ENCODE peak calls at places on chromosomes 4 and X, in eight cellular contexts. V, A, R, S, Z, H, X and E are unnamed samples.
A peak's percentile ranks its signal among the peaks of the same experiment; 100 is the strongest.

GRCh38 chr4:24991015-24991414 is 39.7 kb downstream of the LGI2 start:
- DNase-seq in V (no peak), A (no peak), R (peak; percentile 86), S (peak; percentile 92), Z (peak; percentile 16), H (no peak), X (no peak), E (peak; percentile 55)

GRCh38 chr4:10733016-10733415 is 48.4 kb upstream of the CLNK start:
- DNase-seq in V (no peak), A (no peak), R (no peak), S (no peak), Z (no peak), H (no peak), X (no peak), E (no peak)

GRCh38 chr4:15506464-15506863 is 36.8 kb downstream of the CC2D2A start:
- DNase-seq in V (no peak), A (no peak), R (peak; percentile 33), S (peak; percentile 86), Z (no peak), H (no peak), X (no peak), E (peak; percentile 55)

GRCh38 chr4:156628858-156629257 is 342.7 kb downstream of the PDGFC start:
- DNase-seq in V (no peak), A (no peak), R (no peak), S (no peak), Z (no peak), H (no peak), X (no peak), E (no peak)

GRCh38 chr4:7189475-7190277 is 2.7 kb upstream of the SORCS2 start:
- DNase-seq in V (no peak), A (no peak), R (no peak), S (no peak), Z (peak; percentile 59), H (no peak), X (peak; percentile 22), E (no peak)

GRCh38 chr4:143585548-143585947 is 72.0 kb downstream of the SMARCA5 start:
- DNase-seq in V (no peak), A (no peak), R (no peak), S (no peak), Z (no peak), H (no peak), X (no peak), E (no peak)

GRCh38 chr4:126440297-126440696 is 1125.5 kb downstream of the FAT4 start:
- DNase-seq in V (no peak), A (no peak), R (no peak), S (no peak), Z (no peak), H (no peak), X (peak; percentile 70), E (no peak)

GRCh38 chr4:119130365-119131065 is 5.1 kb upstream of the MYOZ2 start:
- DNase-seq in V (no peak), A (no peak), R (peak; percentile 83), S (no peak), Z (no peak), H (no peak), X (no peak), E (peak; percentile 57)

GRCh38 chr4:85495621-85496020 is 20.7 kb downstream of the ARHGAP24 start:
- DNase-seq in V (no peak), A (no peak), R (no peak), S (no peak), Z (no peak), H (no peak), X (no peak), E (no peak)

GRCh38 chr4:141352775-141353544 is 132.3 kb downstream of the ZNF330 start:
- DNase-seq in V (no peak), A (no peak), R (peak; percentile 89), S (peak; percentile 91), Z (peak; percentile 22), H (no peak), X (peak; percentile 30), E (peak; percentile 55)

GRCh38 chr4:126679303-126679702 is 953.5 kb upstream of the INTU start:
- DNase-seq in V (no peak), A (no peak), R (no peak), S (no peak), Z (no peak), H (no peak), X (no peak), E (no peak)

GRCh38 chrX:118978451-118978850 is 4.0 kb downstream of the LONRF3 start:
- DNase-seq in V (no peak), A (no peak), R (no peak), S (no peak), Z (peak; percentile 6), H (no peak), X (no peak), E (no peak)

GRCh38 chr4:106238819-106239420 is 77.1 kb downstream of the TBCK start:
- DNase-seq in V (no peak), A (no peak), R (peak; percentile 56), S (peak; percentile 13), Z (peak; percentile 45), H (no peak), X (peak; percentile 47), E (peak; percentile 7)

GRCh38 chr4:100340534-100341364 is 150.5 kb upstream of the DDIT4L start:
- DNase-seq in V (no peak), A (no peak), R (peak; percentile 31), S (peak; percentile 56), Z (no peak), H (no peak), X (no peak), E (peak; percentile 33)

GRCh38 chrX:3811331-3812311 is 98.2 kb upstream of the PRKX start:
- DNase-seq in V (peak; percentile 43), A (peak; percentile 31), R (peak; percentile 65), S (peak; percentile 39), Z (no peak), H (peak; percentile 63), X (peak; percentile 34), E (no peak)

GRCh38 chr4:182429896-182430295 is 186.7 kb downstream of the TENM3 start:
- DNase-seq in V (no peak), A (no peak), R (no peak), S (no peak), Z (no peak), H (no peak), X (no peak), E (no peak)

GRCh38 chr4:147160908-147161513 is 215.3 kb upstream of the TTC29 start:
- DNase-seq in V (peak; percentile 44), A (no peak), R (peak; percentile 80), S (peak; percentile 54), Z (peak; percentile 58), H (peak; percentile 3), X (peak; percentile 73), E (peak; percentile 14)

GRCh38 chr4:15995826-15996225 is 32.9 kb upstream of the FGFBP2 start:
- DNase-seq in V (no peak), A (no peak), R (no peak), S (no peak), Z (no peak), H (no peak), X (no peak), E (no peak)

GRCh38 chrX:23394421-23394820 is 59.8 kb downstream of the PTCHD1 start:
- DNase-seq in V (no peak), A (peak; percentile 53), R (peak; percentile 3), S (peak; percentile 17), Z (peak; percentile 43), H (no peak), X (no peak), E (no peak)

GRCh38 chrX:154490021-154490413 is 412 bp downstream of the SLC10A3 start:
- DNase-seq in V (peak; percentile 74), A (no peak), R (peak; percentile 56), S (peak; percentile 49), Z (peak; percentile 38), H (no peak), X (no peak), E (no peak)

GRCh38 chrX:108945883-108946523 is 209.6 kb upstream of the IRS4 start:
- DNase-seq in V (no peak), A (no peak), R (no peak), S (no peak), Z (peak; percentile 20), H (no peak), X (no peak), E (no peak)

GRCh38 chrX:125205084-125205917 is 114.4 kb upstream of the TEX13C start:
- DNase-seq in V (no peak), A (peak; percentile 37), R (no peak), S (peak; percentile 6), Z (peak; percentile 66), H (no peak), X (peak; percentile 78), E (no peak)
- TF ChIP-seq CTCF in V (no peak), A (no peak), R (no peak), S (no peak), Z (peak; percentile 55), H (no peak), X (peak; percentile 41), E (peak; percentile 17)

GRCh38 chr4:40621229-40621591 is 8.5 kb downstream of the RBM47 start:
- DNase-seq in V (no peak), A (no peak), R (no peak), S (no peak), Z (no peak), H (no peak), X (no peak), E (no peak)
- H3K4me3 ChIP-seq in V (no peak overlapping the region), A (no peak overlapping the region), R (no peak overlapping the region), S (no peak overlapping the region), Z (no peak overlapping the region), H (no peak overlapping the region), X (no peak overlapping the region), E (no peak overlapping the region)

GRCh38 chrX:134761788-134762187 is 103.5 kb upstream of the PLAC1 start:
- DNase-seq in V (no peak), A (no peak), R (no peak), S (no peak), Z (peak; percentile 56), H (no peak), X (no peak), E (no peak)
- TF ChIP-seq CTCF in V (no peak), A (no peak), R (peak; percentile 35), S (peak; percentile 42), Z (peak; percentile 74), H (peak; percentile 45), X (peak; percentile 50), E (peak; percentile 66)

GRCh38 chr4:148204171-148204570 is 238.0 kb downstream of the NR3C2 start:
- DNase-seq in V (no peak), A (no peak), R (no peak), S (no peak), Z (no peak), H (no peak), X (no peak), E (no peak)

GRCh38 chr4:148205481-148205880 is 236.7 kb downstream of the NR3C2 start:
- DNase-seq in V (no peak), A (no peak), R (no peak), S (no peak), Z (no peak), H (no peak), X (no peak), E (no peak)

GRCh38 chr4:148204892-148205291 is 237.3 kb downstream of the NR3C2 start:
- DNase-seq in V (no peak), A (no peak), R (no peak), S (no peak), Z (no peak), H (no peak), X (no peak), E (no peak)

GRCh38 chr4:148200960-148201359 is 241.3 kb downstream of the NR3C2 start:
- DNase-seq in V (no peak), A (no peak), R (no peak), S (no peak), Z (no peak), H (no peak), X (no peak), E (no peak)

GRCh38 chr4:148203056-148203898 is 238.9 kb downstream of the NR3C2 start:
- DNase-seq in V (no peak), A (peak; percentile 48), R (peak; percentile 2), S (no peak), Z (no peak), H (no peak), X (peak; percentile 64), E (no peak)
- H3K4me3 ChIP-seq in V (no peak overlapping the region), A (no peak overlapping the region), R (no peak overlapping the region), S (no peak overlapping the region), Z (no peak overlapping the region), H (no peak overlapping the region), X (peak overlapping the region; percentile 8), E (no peak overlapping the region)